ENCODE peak calls at places on chromosome 2, in ten cellular contexts. One of them, this sample, is unnamed.
A peak's percentile ranks its signal among the peaks of the same experiment; 100 is the strongest.

GRCh38 chr2:162890690-162891311 is 52.2 kb upstream of the KCNH7 start:
- DNase-seq in upper lobe of right lung: no peak
- DNase-seq in psoas muscle: no peak
- DNase-seq in BE2C: peak; percentile 13
- DNase-seq in lower lobe of right lung: no peak
- DNase-seq in colonic mucosa: no peak
- DNase-seq in ovary: no peak
- DNase-seq in cardiac muscle cell: peak; percentile 74
- DNase-seq in heart right ventricle: no peak
- DNase-seq in right lobe of liver: no peak
- DNase-seq in this sample: no peak

GRCh38 chr2:71962350-71962749 is 185.3 kb downstream of the CYP26B1 start:
- DNase-seq in upper lobe of right lung: no peak
- DNase-seq in psoas muscle: no peak
- DNase-seq in BE2C: no peak
- DNase-seq in lower lobe of right lung: no peak
- DNase-seq in colonic mucosa: no peak
- DNase-seq in ovary: no peak
- DNase-seq in cardiac muscle cell: no peak
- DNase-seq in heart right ventricle: no peak
- DNase-seq in right lobe of liver: no peak
- DNase-seq in this sample: no peak

GRCh38 chr2:84280873-84281272 is 178.2 kb downstream of the SUCLG1 start:
- DNase-seq in upper lobe of right lung: no peak
- DNase-seq in psoas muscle: no peak
- DNase-seq in BE2C: no peak
- DNase-seq in lower lobe of right lung: no peak
- DNase-seq in colonic mucosa: no peak
- DNase-seq in ovary: no peak
- DNase-seq in cardiac muscle cell: peak; percentile 13
- DNase-seq in heart right ventricle: no peak
- DNase-seq in right lobe of liver: no peak
- DNase-seq in this sample: no peak

GRCh38 chr2:179264238-179265081 is at the start of gene SESTD1:
- DNase-seq in upper lobe of right lung: peak; percentile 90
- DNase-seq in psoas muscle: peak; percentile 80
- DNase-seq in BE2C: peak; percentile 40
- DNase-seq in lower lobe of right lung: peak; percentile 87
- DNase-seq in colonic mucosa: peak; percentile 69
- DNase-seq in ovary: peak; percentile 75
- DNase-seq in cardiac muscle cell: peak; percentile 82
- DNase-seq in heart right ventricle: peak; percentile 71
- DNase-seq in right lobe of liver: peak; percentile 85
- DNase-seq in this sample: peak; percentile 73

GRCh38 chr2:230684222-230685164 is 28.1 kb upstream of the CAB39 start:
- DNase-seq in upper lobe of right lung: no peak
- DNase-seq in psoas muscle: no peak
- DNase-seq in BE2C: no peak
- DNase-seq in lower lobe of right lung: no peak
- DNase-seq in colonic mucosa: peak; percentile 71
- DNase-seq in ovary: no peak
- DNase-seq in cardiac muscle cell: no peak
- DNase-seq in heart right ventricle: no peak
- DNase-seq in right lobe of liver: no peak
- DNase-seq in this sample: no peak

GRCh38 chr2:151306621-151307020 is 17.2 kb upstream of the NMI start:
- DNase-seq in upper lobe of right lung: no peak
- DNase-seq in psoas muscle: no peak
- DNase-seq in BE2C: no peak
- DNase-seq in lower lobe of right lung: no peak
- DNase-seq in colonic mucosa: no peak
- DNase-seq in ovary: no peak
- DNase-seq in cardiac muscle cell: no peak
- DNase-seq in heart right ventricle: no peak
- DNase-seq in right lobe of liver: no peak
- DNase-seq in this sample: no peak

GRCh38 chr2:26922638-26923466 is 47.6 kb upstream of the MAPRE3 start:
- DNase-seq in upper lobe of right lung: no peak
- DNase-seq in psoas muscle: peak; percentile 34
- DNase-seq in BE2C: peak; percentile 74
- DNase-seq in lower lobe of right lung: no peak
- DNase-seq in colonic mucosa: peak; percentile 26
- DNase-seq in ovary: peak; percentile 37
- DNase-seq in cardiac muscle cell: peak; percentile 81
- DNase-seq in heart right ventricle: peak; percentile 42
- DNase-seq in right lobe of liver: no peak
- DNase-seq in this sample: peak; percentile 53

GRCh38 chr2:182650704-182651103 is 65.4 kb upstream of the DNAJC10 start:
- DNase-seq in upper lobe of right lung: no peak
- DNase-seq in psoas muscle: no peak
- DNase-seq in BE2C: no peak
- DNase-seq in lower lobe of right lung: no peak
- DNase-seq in colonic mucosa: no peak
- DNase-seq in ovary: no peak
- DNase-seq in cardiac muscle cell: peak; percentile 49
- DNase-seq in heart right ventricle: no peak
- DNase-seq in right lobe of liver: no peak
- DNase-seq in this sample: no peak

GRCh38 chr2:201298462-201298861 is 38.1 kb downstream of the CASP8 start:
- DNase-seq in upper lobe of right lung: no peak
- DNase-seq in psoas muscle: no peak
- DNase-seq in BE2C: no peak
- DNase-seq in lower lobe of right lung: no peak
- DNase-seq in colonic mucosa: no peak
- DNase-seq in ovary: no peak
- DNase-seq in cardiac muscle cell: no peak
- DNase-seq in heart right ventricle: no peak
- DNase-seq in right lobe of liver: no peak
- DNase-seq in this sample: no peak

GRCh38 chr2:25145803-25146202 is 22.6 kb downstream of the POMC start:
- DNase-seq in upper lobe of right lung: no peak
- DNase-seq in psoas muscle: no peak
- DNase-seq in BE2C: no peak
- DNase-seq in lower lobe of right lung: no peak
- DNase-seq in colonic mucosa: no peak
- DNase-seq in ovary: no peak
- DNase-seq in cardiac muscle cell: no peak
- DNase-seq in heart right ventricle: no peak
- DNase-seq in right lobe of liver: peak; percentile 5
- DNase-seq in this sample: no peak

GRCh38 chr2:149747456-149747855 is 159.9 kb upstream of the MMADHC start:
- DNase-seq in upper lobe of right lung: no peak
- DNase-seq in psoas muscle: no peak
- DNase-seq in BE2C: no peak
- DNase-seq in lower lobe of right lung: no peak
- DNase-seq in colonic mucosa: no peak
- DNase-seq in ovary: no peak
- DNase-seq in cardiac muscle cell: no peak
- DNase-seq in heart right ventricle: no peak
- DNase-seq in right lobe of liver: no peak
- DNase-seq in this sample: no peak

GRCh38 chr2:138176862-138177439 is 212.7 kb downstream of the HNMT start:
- DNase-seq in upper lobe of right lung: no peak
- DNase-seq in psoas muscle: no peak
- DNase-seq in BE2C: no peak
- DNase-seq in lower lobe of right lung: no peak
- DNase-seq in colonic mucosa: no peak
- DNase-seq in ovary: no peak
- DNase-seq in cardiac muscle cell: no peak
- DNase-seq in heart right ventricle: no peak
- DNase-seq in right lobe of liver: no peak
- DNase-seq in this sample: no peak

GRCh38 chr2:45128580-45128997 is 119.3 kb upstream of the SIX2 start:
- DNase-seq in upper lobe of right lung: no peak
- DNase-seq in psoas muscle: peak; percentile 64
- DNase-seq in BE2C: peak; percentile 69
- DNase-seq in lower lobe of right lung: no peak
- DNase-seq in colonic mucosa: no peak
- DNase-seq in ovary: peak; percentile 14
- DNase-seq in cardiac muscle cell: no peak
- DNase-seq in heart right ventricle: peak; percentile 35
- DNase-seq in right lobe of liver: no peak
- DNase-seq in this sample: no peak

GRCh38 chr2:177998006-177998405 is 74.6 kb downstream of the PDE11A start:
- DNase-seq in upper lobe of right lung: no peak
- DNase-seq in psoas muscle: no peak
- DNase-seq in BE2C: no peak
- DNase-seq in lower lobe of right lung: no peak
- DNase-seq in colonic mucosa: no peak
- DNase-seq in ovary: no peak
- DNase-seq in cardiac muscle cell: no peak
- DNase-seq in heart right ventricle: no peak
- DNase-seq in right lobe of liver: no peak
- DNase-seq in this sample: no peak

GRCh38 chr2:40220177-40220925 is 231.5 kb downstream of the SLC8A1 start:
- DNase-seq in upper lobe of right lung: no peak
- DNase-seq in psoas muscle: no peak
- DNase-seq in BE2C: no peak
- DNase-seq in lower lobe of right lung: no peak
- DNase-seq in colonic mucosa: peak; percentile 27
- DNase-seq in ovary: peak; percentile 24
- DNase-seq in cardiac muscle cell: peak; percentile 34
- DNase-seq in heart right ventricle: peak; percentile 30
- DNase-seq in right lobe of liver: no peak
- DNase-seq in this sample: no peak

GRCh38 chr2:112006076-112006410 is 49.0 kb upstream of the TMEM87B start:
- DNase-seq in upper lobe of right lung: no peak
- DNase-seq in psoas muscle: no peak
- DNase-seq in BE2C: no peak
- DNase-seq in lower lobe of right lung: no peak
- DNase-seq in colonic mucosa: no peak
- DNase-seq in ovary: no peak
- DNase-seq in cardiac muscle cell: no peak
- DNase-seq in heart right ventricle: no peak
- DNase-seq in right lobe of liver: no peak
- DNase-seq in this sample: no peak

DNA sequence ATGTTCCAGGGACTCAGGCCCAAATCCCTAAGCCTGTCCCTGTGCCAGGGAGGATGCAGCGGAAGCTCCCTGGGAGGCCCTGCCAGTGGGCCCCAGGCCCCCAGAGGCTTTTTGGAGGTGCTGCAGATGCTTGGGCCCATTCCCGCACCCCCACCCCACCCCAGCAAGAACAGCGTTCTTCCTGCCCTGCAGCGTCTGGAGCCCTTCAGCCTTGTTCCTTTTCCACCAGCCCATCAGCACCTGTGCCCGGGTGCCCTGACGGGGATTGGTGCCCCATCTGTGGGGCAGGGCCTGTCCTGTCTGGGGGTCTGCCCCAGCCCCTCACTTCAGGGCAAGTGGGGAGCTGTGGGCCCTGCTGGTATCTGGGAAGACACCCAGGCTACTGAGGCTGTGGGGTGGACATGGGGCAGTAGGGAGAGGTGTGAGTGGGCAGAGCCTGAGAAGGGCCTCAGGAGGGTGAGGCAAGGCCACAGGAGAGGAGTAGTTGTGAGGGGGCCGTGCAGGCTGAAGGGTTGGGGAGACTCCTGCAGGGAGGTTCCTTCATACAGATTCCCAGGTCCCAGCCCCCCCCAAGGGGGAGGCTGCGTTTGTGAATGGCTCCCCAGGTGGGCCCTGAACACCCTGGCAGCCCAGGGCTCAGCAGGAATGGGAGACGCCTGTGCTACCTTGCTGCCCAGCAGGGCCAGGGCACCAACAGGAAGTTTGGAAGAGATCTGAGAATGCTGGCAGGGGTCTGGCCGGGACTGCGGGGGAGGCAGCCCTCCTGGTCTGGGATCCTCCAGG is 2.4 kb downstream of the RNPEPL1 start:
- DNase-seq in upper lobe of right lung: peak; percentile 60
- DNase-seq in psoas muscle: peak; percentile 9
- DNase-seq in BE2C: peak; percentile 3
- DNase-seq in lower lobe of right lung: peak; percentile 40
- DNase-seq in colonic mucosa: no peak
- DNase-seq in ovary: peak; percentile 21
- DNase-seq in cardiac muscle cell: no peak
- DNase-seq in heart right ventricle: no peak
- DNase-seq in right lobe of liver: no peak
- DNase-seq in this sample: no peak
- H3K4me1 ChIP-seq in upper lobe of right lung: peaks cover 38% of the 10 kb centered on the region
- H3K4me1 ChIP-seq in psoas muscle: peaks cover 32% of the 10 kb centered on the region
- H3K4me1 ChIP-seq in BE2C: peaks cover 16% of the 10 kb centered on the region
- H3K4me1 ChIP-seq in lower lobe of right lung: peaks cover 37% of the 10 kb centered on the region
- H3K4me1 ChIP-seq in colonic mucosa: peaks cover 27% of the 10 kb centered on the region
- H3K4me1 ChIP-seq in ovary: peaks cover 16% of the 10 kb centered on the region
- H3K4me1 ChIP-seq in cardiac muscle cell: peaks cover 17% of the 10 kb centered on the region
- H3K4me1 ChIP-seq in heart right ventricle: peaks cover 38% of the 10 kb centered on the region
- H3K4me1 ChIP-seq in right lobe of liver: peaks cover 24% of the 10 kb centered on the region
- H3K4me1 ChIP-seq in this sample: peaks cover 40% of the 10 kb centered on the region

DNA sequence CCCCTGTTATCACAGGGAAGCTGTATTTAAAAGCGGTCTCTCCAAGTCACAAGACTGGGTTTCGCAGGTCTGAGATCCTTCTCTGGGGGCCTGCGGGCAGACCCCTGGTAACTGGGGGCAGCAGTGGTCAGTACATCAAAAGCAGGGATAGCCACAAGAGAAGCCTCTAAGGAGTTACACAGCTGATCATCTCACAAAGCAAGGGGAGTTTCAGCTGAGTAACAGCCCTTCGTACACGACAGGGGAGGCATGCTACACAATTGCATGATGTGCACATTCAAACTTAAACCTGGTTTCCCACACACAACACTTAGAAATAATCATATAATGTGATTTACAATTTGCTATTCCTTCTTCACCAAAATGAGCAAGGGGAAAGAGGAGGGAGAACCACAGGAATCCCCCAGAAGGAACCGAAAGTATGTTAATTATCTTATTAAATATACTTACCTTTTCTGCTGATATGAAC is 87.5 kb downstream of the TMEM131 start:
- DNase-seq in upper lobe of right lung: no peak
- DNase-seq in psoas muscle: no peak
- DNase-seq in BE2C: no peak
- DNase-seq in lower lobe of right lung: no peak
- DNase-seq in colonic mucosa: no peak
- DNase-seq in ovary: no peak
- DNase-seq in cardiac muscle cell: no peak
- DNase-seq in heart right ventricle: no peak
- DNase-seq in right lobe of liver: no peak
- DNase-seq in this sample: no peak
- H3K4me3 ChIP-seq in upper lobe of right lung: no peak overlapping the region
- H3K4me3 ChIP-seq in psoas muscle: no peak overlapping the region
- H3K4me3 ChIP-seq in BE2C: no peak overlapping the region
- H3K4me3 ChIP-seq in lower lobe of right lung: no peak overlapping the region
- H3K4me3 ChIP-seq in colonic mucosa: no peak overlapping the region
- H3K4me3 ChIP-seq in ovary: no peak overlapping the region
- H3K4me3 ChIP-seq in cardiac muscle cell: no peak overlapping the region
- H3K4me3 ChIP-seq in heart right ventricle: no peak overlapping the region
- H3K4me3 ChIP-seq in right lobe of liver: no peak overlapping the region
- H3K4me3 ChIP-seq in this sample: no peak overlapping the region

GRCh38 chr2:1738646-1739302 is 5.5 kb downstream of the PXDN start:
- DNase-seq in upper lobe of right lung: peak; percentile 32
- DNase-seq in psoas muscle: no peak
- DNase-seq in BE2C: no peak
- DNase-seq in lower lobe of right lung: peak; percentile 14
- DNase-seq in colonic mucosa: peak; percentile 17
- DNase-seq in ovary: peak; percentile 21
- DNase-seq in cardiac muscle cell: no peak
- DNase-seq in heart right ventricle: no peak
- DNase-seq in right lobe of liver: peak; percentile 24
- DNase-seq in this sample: no peak
- H3K4me1 ChIP-seq in upper lobe of right lung: peaks cover 3% of the 10 kb centered on the region
- H3K4me1 ChIP-seq in psoas muscle: peaks cover 12% of the 10 kb centered on the region
- H3K4me1 ChIP-seq in BE2C: no peaks in the 10 kb centered on the region
- H3K4me1 ChIP-seq in lower lobe of right lung: peaks cover 23% of the 10 kb centered on the region
- H3K4me1 ChIP-seq in colonic mucosa: no peaks in the 10 kb centered on the region
- H3K4me1 ChIP-seq in ovary: peaks cover 24% of the 10 kb centered on the region
- H3K4me1 ChIP-seq in cardiac muscle cell: no peaks in the 10 kb centered on the region
- H3K4me1 ChIP-seq in heart right ventricle: peaks cover 15% of the 10 kb centered on the region
- H3K4me1 ChIP-seq in right lobe of liver: peaks cover 9% of the 10 kb centered on the region
- H3K4me1 ChIP-seq in this sample: peaks cover 3% of the 10 kb centered on the region

GRCh38 chr2:70261501-70261900 is 3.6 kb downstream of the PCYOX1 start:
- DNase-seq in upper lobe of right lung: no peak
- DNase-seq in psoas muscle: no peak
- DNase-seq in BE2C: no peak
- DNase-seq in lower lobe of right lung: no peak
- DNase-seq in colonic mucosa: no peak
- DNase-seq in ovary: no peak
- DNase-seq in cardiac muscle cell: peak; percentile 13
- DNase-seq in heart right ventricle: no peak
- DNase-seq in right lobe of liver: no peak
- DNase-seq in this sample: no peak
- H3K4me3 ChIP-seq in upper lobe of right lung: no peak overlapping the region
- H3K4me3 ChIP-seq in psoas muscle: peak overlapping the region; percentile 48
- H3K4me3 ChIP-seq in BE2C: no peak overlapping the region
- H3K4me3 ChIP-seq in lower lobe of right lung: no peak overlapping the region
- H3K4me3 ChIP-seq in colonic mucosa: no peak overlapping the region
- H3K4me3 ChIP-seq in ovary: no peak overlapping the region
- H3K4me3 ChIP-seq in cardiac muscle cell: no peak overlapping the region
- H3K4me3 ChIP-seq in heart right ventricle: no peak overlapping the region
- H3K4me3 ChIP-seq in right lobe of liver: no peak overlapping the region
- H3K4me3 ChIP-seq in this sample: no peak overlapping the region